ENCODE peak calls at places on chromosomes 4 and X, in eight cellular contexts. F is stomach, W is body of pancreas, H is right lobe of liver, D is IMR-90, B is testis, V is esophagus squamous epithelium, L is transverse colon. X is an unnamed sample. For H3K27me3, the result is how much of the 10 kb centered on the place peaks cover.

GRCh38 chr4:25633541-25633940 is 22.1 kb upstream of the SLC34A2 start:
- DNase-seq in V (no peak), B (no peak), L (no peak), W (no peak), F (no peak), H (no peak), D (no peak), X (no peak)

GRCh38 chr4:150379454-150379853 is 202.5 kb upstream of the MAB21L2 start:
- DNase-seq in L (no peak), H (no peak), F (no peak), V (no peak), W (no peak), B (no peak), D (peak), X (no peak)

GRCh38 chr4:30901781-30902479 is 181.8 kb downstream of the PCDH7 start:
- DNase-seq in V (no peak), D (no peak), W (no peak), B (no peak), H (no peak), F (no peak), L (no peak), X (no peak)

GRCh38 chr4:15147709-15148651 is 145.7 kb downstream of the CPEB2 start:
- DNase-seq in L (no peak), B (peak), V (no peak), D (no peak), F (no peak), W (no peak), H (no peak), X (no peak)

GRCh38 chr4:123659262-123659661 is 262.7 kb downstream of the SPRY1 start:
- DNase-seq in L (no peak), B (no peak), V (no peak), H (no peak), F (no peak), D (no peak), W (no peak), X (no peak)

GRCh38 chr4:130054895-130055294 is 958.9 kb downstream of the C4orf33 start:
- DNase-seq in F (no peak), W (no peak), H (no peak), B (no peak), L (no peak), V (no peak), D (no peak), X (no peak)

GRCh38 chr4:130249002-130249401 is 1153.0 kb downstream of the C4orf33 start:
- DNase-seq in W (no peak), F (no peak), H (no peak), B (no peak), D (no peak), L (no peak), V (no peak), X (no peak)

GRCh38 chr4:139229534-139230039 is 50.4 kb downstream of the MGARP start:
- DNase-seq in L (no peak), B (peak), V (no peak), H (no peak), W (no peak), F (no peak), D (peak), X (no peak)

GRCh38 chr4:98658287-98659105 is at the start of gene TSPAN5:
- DNase-seq in F (peak), L (peak), D (peak), B (peak), H (peak), W (peak), V (no peak), X (peak)

GRCh38 chr4:182881928-182882327 is 35.3 kb downstream of the DCTD start:
- DNase-seq in D (no peak), F (peak), L (no peak), H (peak), V (no peak), W (peak), B (peak), X (no peak)

GRCh38 chr4:32884198-32884597 is 2164.0 kb downstream of the PCDH7 start:
- DNase-seq in W (no peak), B (no peak), F (no peak), H (no peak), D (no peak), V (no peak), L (no peak), X (no peak)

GRCh38 chrX:53481093-53481492 is 46.9 kb upstream of the HSD17B10 start:
- DNase-seq in D (no peak), V (no peak), L (peak), H (no peak), W (peak), F (peak), B (no peak), X (no peak)

GRCh38 chr4:126028871-126029270 is 714.1 kb downstream of the FAT4 start:
- DNase-seq in F (no peak), V (no peak), L (no peak), H (no peak), B (no peak), W (no peak), D (peak), X (no peak)

GRCh38 chr4:183721207-183722081 is 62.4 kb downstream of the TRAPPC11 start:
- DNase-seq in D (peak), B (peak), V (no peak), F (peak), L (peak), W (peak), H (peak), X (no peak)

GRCh38 chr4:77815651-77816050 is 3.5 kb downstream of the CNOT6L start:
- DNase-seq in F (no peak), B (no peak), W (no peak), L (no peak), V (no peak), H (no peak), D (no peak), X (no peak)

GRCh38 chr4:168553714-168554370 is 57.0 kb downstream of the PALLD start:
- DNase-seq in D (no peak), W (no peak), L (no peak), B (no peak), H (no peak), F (no peak), V (no peak), X (no peak)

GRCh38 chr4:10011277-10011676 is 10.0 kb downstream of the SLC2A9 start:
- DNase-seq in D (no peak), F (no peak), H (no peak), V (no peak), B (no peak), L (no peak), W (no peak), X (no peak)

GRCh38 chrX:19964017-19964710 is 26.7 kb downstream of the BCLAF3 start:
- DNase-seq in V (no peak), F (no peak), W (no peak), L (no peak), D (no peak), H (no peak), B (no peak), X (no peak)

GRCh38 chr4:68416591-68416990 is 30.7 kb upstream of the TMPRSS11E start:
- DNase-seq in W (no peak), V (no peak), D (peak), F (no peak), H (no peak), B (no peak), L (no peak), X (no peak)

GRCh38 chrX:128975716-128976115 is 547.6 kb downstream of the SMARCA1 start:
- DNase-seq in V (no peak), W (peak), D (no peak), B (peak), L (peak), H (peak), F (peak), X (no peak)

GRCh38 chrX:123186796-123187195 is 2.7 kb downstream of the GRIA3 start:
- DNase-seq in H (no peak), W (no peak), F (no peak), B (no peak), V (no peak), D (no peak), L (no peak), X (no peak)

GRCh38 chrX:153863251-153863991 is 22.6 kb downstream of the L1CAM start:
- DNase-seq in B (no peak), V (no peak), W (no peak), D (no peak), L (no peak), H (no peak), F (no peak), X (no peak)

GRCh38 chr4:143586080-143586479 is 72.6 kb downstream of the SMARCA5 start:
- DNase-seq in L (no peak), V (no peak), H (no peak), F (no peak), W (no peak), B (no peak), D (peak), X (no peak)

GRCh38 chrX:47815901-47816845 is 20.5 kb upstream of the ZNF81 start:
- DNase-seq in F (no peak), D (no peak), W (no peak), B (no peak), V (no peak), H (no peak), L (peak), X (no peak)

GRCh38 chr4:69054578-69055200 is 41.6 kb upstream of the UGT2B7 start:
- DNase-seq in H (no peak), W (no peak), V (no peak), L (no peak), D (peak), F (no peak), B (no peak), X (no peak)

GRCh38 chr4:85928775-85929585 is 430.9 kb downstream of the MAPK10 start:
- DNase-seq in H (peak), F (peak), D (peak), V (no peak), B (no peak), W (peak), L (no peak), X (no peak)

GRCh38 chr4:186081202-186081807 is 12.3 kb downstream of the TLR3 start:
- DNase-seq in L (no peak), F (no peak), H (no peak), B (no peak), W (no peak), V (no peak), D (no peak), X (no peak)

GRCh38 chr4:180150818-180151217 is 2092.4 kb upstream of the TENM3 start:
- DNase-seq in L (no peak), V (no peak), B (no peak), D (peak), W (no peak), F (no peak), H (no peak), X (no peak)

GRCh38 chr4:24967346-24967745 is 54.5 kb upstream of the CCDC149 start:
- DNase-seq in L (no peak), H (no peak), F (no peak), W (no peak), D (no peak), V (no peak), B (no peak), X (no peak)

GRCh38 chrX:47283015-47283771 is 50.4 kb downstream of the USP11 start:
- DNase-seq in B (peak), W (peak), F (no peak), V (no peak), D (peak), H (no peak), L (no peak), X (no peak)

GRCh38 chr4:168848977-168849687 is 160.9 kb downstream of the CBR4 start:
- DNase-seq in D (peak), H (no peak), L (no peak), B (no peak), F (no peak), V (no peak), W (no peak), X (no peak)

GRCh38 chr4:60729194-60729593 is 470.9 kb upstream of the ADGRL3 start:
- DNase-seq in D (peak), H (no peak), W (no peak), F (no peak), L (no peak), B (no peak), V (no peak), X (no peak)

GRCh38 chr4:152690706-152691651 is 11.2 kb upstream of the TMEM154 start:
- DNase-seq in H (no peak), V (no peak), D (no peak), B (no peak), L (no peak), W (no peak), F (no peak), X (no peak)

GRCh38 chrX:132490086-132490419 is 1.2 kb upstream of the MBNL3 start:
- DNase-seq in V (no peak), W (no peak), L (peak), D (no peak), H (no peak), B (no peak), F (no peak), X (no peak)

GRCh38 chrX:34299451-34299967 is 167.4 kb upstream of the FAM47A start:
- DNase-seq in L (no peak), F (no peak), W (no peak), V (no peak), B (no peak), D (no peak), H (no peak), X (no peak)

GRCh38 chrX:100636321-100636991 is at the start of gene TSPAN6:
- DNase-seq in D (peak), H (peak), V (no peak), L (peak), W (peak), B (peak), F (peak), X (peak)

GRCh38 chr4:99324978-99325377 is 3.8 kb upstream of the ADH1B start:
- DNase-seq in W (peak), V (no peak), B (peak), L (peak), H (peak), F (peak), D (peak), X (peak)

DNA sequence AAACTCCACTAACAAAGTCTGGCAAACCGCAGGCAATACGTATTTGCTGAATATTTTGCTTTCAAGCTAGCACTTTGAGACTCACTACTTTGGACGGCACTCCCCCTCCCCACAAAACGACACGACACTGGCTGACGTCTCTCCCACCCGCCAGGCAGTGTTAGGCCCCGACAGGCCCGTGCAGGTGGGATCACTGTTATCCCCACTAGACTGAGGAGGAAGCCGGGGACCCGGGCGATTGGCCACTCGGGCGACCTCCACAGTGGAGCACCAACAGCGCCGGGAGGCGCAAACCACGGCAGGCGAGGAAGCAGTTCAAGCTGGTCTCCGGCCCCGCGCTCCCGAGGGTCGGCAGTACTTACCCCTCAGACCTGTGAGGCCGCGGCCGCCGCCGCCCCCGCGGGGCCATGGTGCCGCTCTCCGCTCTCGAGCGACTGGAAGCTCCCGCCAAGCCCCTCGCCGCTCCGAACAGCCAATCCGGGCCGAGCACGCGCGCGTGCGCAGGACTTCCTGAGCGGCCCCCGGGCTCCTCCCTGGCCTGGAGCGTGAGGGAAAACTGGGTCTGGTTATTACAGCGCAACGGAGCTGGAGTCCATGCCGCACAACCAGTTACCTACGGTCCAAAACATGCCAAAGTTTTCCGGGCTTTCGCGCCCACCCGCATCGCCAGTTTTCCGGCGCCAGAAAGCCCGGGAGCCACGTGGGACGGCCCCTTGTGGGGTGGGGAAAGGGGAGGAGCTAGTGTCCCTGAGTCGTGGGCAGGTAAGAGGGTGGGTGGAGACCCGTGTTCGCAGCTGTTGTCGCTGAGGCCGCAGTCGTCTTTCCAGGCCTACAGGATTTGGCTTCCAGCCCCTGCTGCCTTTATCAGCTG is at the start of gene CENPU:
- DNase-seq in W (peak), H (peak), F (peak), D (peak), B (peak), L (peak), V (peak), X (peak)
- TF ChIP-seq POLR2A in W (no peak), H (peak), F (no peak), D (no peak), B (no peak), L (peak), V (no peak), X (peak)

GRCh38 chr4:93832097-93832496 is 3.5 kb downstream of the ATOH1 start:
- DNase-seq in B (no peak), V (no peak), W (no peak), D (no peak), F (no peak), H (no peak), L (peak), X (no peak)
- H3K27me3 ChIP-seq in B (under half), V (under half), W (under half), D (half or more), F (half or more), H (under half), L (half or more), X (under half)

DNA sequence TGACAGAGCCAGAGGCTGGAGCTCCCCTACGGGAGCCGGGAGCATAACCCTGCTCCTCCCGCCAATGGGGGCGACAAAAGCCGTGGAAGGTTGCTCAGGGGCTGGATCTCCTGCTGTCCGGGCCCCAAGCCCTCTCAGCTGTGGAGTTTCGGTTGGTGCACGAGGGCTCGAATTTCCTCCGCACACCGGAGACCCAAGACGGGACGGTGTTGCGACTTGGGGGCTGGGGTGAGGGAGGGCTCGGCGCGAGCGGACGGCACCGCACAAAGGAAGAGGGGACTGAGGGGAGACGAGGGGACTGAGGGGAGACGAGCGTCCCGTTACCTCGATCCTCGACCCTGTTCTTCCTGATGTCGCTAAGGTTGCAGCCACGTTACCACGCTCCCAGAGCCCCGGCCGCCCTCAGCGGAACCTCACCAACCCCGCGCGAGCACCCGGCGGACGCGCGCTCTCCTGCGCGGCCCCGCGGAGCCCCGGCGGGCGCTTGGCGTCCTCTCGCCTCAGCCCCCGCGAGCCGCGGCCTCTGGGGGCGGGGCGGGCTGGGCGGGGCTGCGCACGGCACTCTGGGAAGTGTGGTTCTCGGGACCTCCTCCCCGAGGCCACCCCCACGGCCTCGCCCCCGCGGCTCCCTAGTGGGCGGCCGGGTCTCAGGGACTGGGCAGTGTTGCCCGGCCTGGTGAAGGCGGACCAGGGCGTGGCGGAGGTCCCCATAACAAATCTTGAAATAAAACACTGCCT is at the start of gene KLHL8:
- DNase-seq in H (peak), B (peak), W (peak), V (peak), D (peak), F (peak), L (peak), X (peak)
- TF ChIP-seq POLR2A in H (peak), B (no peak), W (peak), V (no peak), D (peak), F (no peak), L (peak), X (peak)

GRCh38 chr4:110953191-110953590 is 330.3 kb upstream of the PITX2 start:
- DNase-seq in H (no peak), D (no peak), L (no peak), V (no peak), F (no peak), B (no peak), W (no peak), X (no peak)
- H3K27me3 ChIP-seq in H (under half), D (under half), L (under half), V (under half), F (under half), B (under half), W (under half), X (under half)

GRCh38 chr4:1737666-1738065 is 16.3 kb downstream of the TACC3 start:
- DNase-seq in V (no peak), W (no peak), F (no peak), D (no peak), B (no peak), L (no peak), H (no peak), X (no peak)

GRCh38 chr4:1738410-1738809 is 17.1 kb downstream of the TACC3 start:
- DNase-seq in L (no peak), W (no peak), D (no peak), F (no peak), H (no peak), B (no peak), V (no peak), X (no peak)

GRCh38 chr4:1741208-1741607 is 19.9 kb downstream of the TACC3 start:
- DNase-seq in H (no peak), L (no peak), D (no peak), V (no peak), W (no peak), B (no peak), F (no peak), X (no peak)

GRCh38 chr4:1740021-1740545 is 18.8 kb downstream of the TACC3 start:
- DNase-seq in B (no peak), F (no peak), W (no peak), D (no peak), L (no peak), H (no peak), V (no peak), X (no peak)

GRCh38 chr4:1739358-1739757 is 18.0 kb downstream of the TACC3 start:
- DNase-seq in F (no peak), D (no peak), W (no peak), V (no peak), B (no peak), H (no peak), L (no peak), X (no peak)
- TF ChIP-seq POLR2A in F (no peak), D (no peak), W (no peak), V (no peak), B (no peak), H (no peak), L (no peak), X (no peak)

DNA sequence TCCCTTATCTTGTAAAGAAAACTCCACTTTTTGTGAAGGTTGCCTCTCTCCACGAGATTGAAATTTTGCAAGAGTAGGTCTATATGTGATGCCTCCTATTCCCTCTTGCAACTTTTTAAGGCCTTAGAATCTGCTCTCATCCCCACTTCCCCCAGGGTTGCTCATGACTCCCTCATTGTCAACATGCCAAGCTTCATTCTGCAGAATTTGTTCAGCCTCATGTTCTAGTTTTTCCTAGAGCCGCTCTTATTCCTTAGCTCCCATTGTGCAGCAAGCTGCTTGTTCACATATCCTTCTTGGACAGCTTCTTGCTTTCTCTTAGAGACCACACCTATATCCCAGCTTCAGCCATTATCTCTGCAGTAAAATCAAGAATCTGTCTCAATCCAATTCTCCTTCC is 82.4 kb downstream of the CNGA2 start:
- DNase-seq in B (no peak), W (no peak), V (no peak), F (no peak), D (no peak), H (no peak), L (no peak), X (no peak)
- H3K27me3 ChIP-seq in B (under half), W (under half), V (under half), F (under half), D (under half), H (under half), L (under half), X (under half)

GRCh38 chr4:6986781-6987565 is 56.2 kb upstream of the TADA2B start:
- DNase-seq in L (peak), V (peak), F (peak), B (peak), H (peak), W (peak), D (peak), X (peak)
- TF ChIP-seq POLR2A in L (peak), V (no peak), F (no peak), B (no peak), H (peak), W (peak), D (no peak), X (peak)

GRCh38 chrX:147119088-147119487 is 304.5 kb upstream of the CXorf51A start:
- DNase-seq in F (no peak), D (no peak), L (no peak), V (no peak), B (no peak), W (no peak), H (no peak), X (no peak)
- H3K27me3 ChIP-seq in F (under half), D (under half), L (under half), V (under half), B (under half), W (under half), H (under half), X (under half)